ENCODE peak calls at places on chromosome 13, in seven cellular contexts. F, X, P, G, I, H and N are unnamed samples.

GRCh38 chr13:59483441-59484116 is 680.1 kb downstream of the DIAPH3 start:
- DNase-seq in P (no peak), G (no peak), I (no peak), F (no peak), X (no peak), H (no peak), N (no peak)

GRCh38 chr13:27379694-27380596 is 44.5 kb upstream of the GTF3A start:
- DNase-seq in G (no peak), X (peak; percentile 73), I (peak; percentile 51), F (no peak), P (peak; percentile 31), H (peak; percentile 58), N (no peak)

GRCh38 chr13:32851083-32852064 is 164.8 kb upstream of the KL start:
- DNase-seq in X (no peak), G (no peak), P (no peak), F (no peak), H (no peak), I (no peak), N (no peak)

GRCh38 chr13:30446122-30446500 is 19.6 kb downstream of the HMGB1 start:
- DNase-seq in X (no peak), P (no peak), G (no peak), F (no peak), H (no peak), I (no peak), N (no peak)

GRCh38 chr13:48851707-48852106 is 124.0 kb upstream of the FNDC3A start:
- DNase-seq in F (no peak), G (no peak), P (no peak), I (no peak), X (no peak), H (no peak), N (no peak)

GRCh38 chr13:30963794-30964193 is 31.3 kb downstream of the TEX26 start:
- DNase-seq in I (no peak), P (no peak), X (no peak), H (no peak), F (no peak), G (no peak), N (no peak)

GRCh38 chr13:88751994-88752393 is 1080.8 kb downstream of the SLITRK5 start:
- DNase-seq in H (no peak), G (no peak), P (no peak), I (no peak), X (no peak), F (no peak), N (no peak)

GRCh38 chr13:26471807-26472206 is 85.7 kb upstream of the WASF3 start:
- DNase-seq in P (no peak), G (no peak), I (no peak), H (no peak), X (no peak), F (no peak), N (no peak)

GRCh38 chr13:101242720-101243119 is 173.6 kb downstream of the NALCN start:
- DNase-seq in H (no peak), I (no peak), P (no peak), G (no peak), X (no peak), F (no peak), N (no peak)

GRCh38 chr13:21478881-21479808 is 20.0 kb upstream of the ZDHHC20 start:
- DNase-seq in I (peak; percentile 28), G (peak; percentile 23), H (peak; percentile 72), X (peak; percentile 71), F (peak; percentile 20), P (no peak), N (peak; percentile 11)

GRCh38 chr13:93729383-93729782 is 502.8 kb downstream of the GPC6 start:
- DNase-seq in I (no peak), F (no peak), H (no peak), X (no peak), P (no peak), G (no peak), N (no peak)